ENCODE peak calls at places on chromosomes 1 and 21, in nine cellular contexts. P, J, K, O, S, Z, T, D and H are unnamed samples.

GRCh38 chr1:42913426-42914091 is 45.1 kb downstream of the SLC2A1 start:
- DNase-seq in P (peak; percentile 78), J (peak; percentile 18), K (peak; percentile 89), O (no peak), S (peak; percentile 77), Z (no peak), T (peak; percentile 76), D (peak; percentile 67), H (peak; percentile 82)

GRCh38 chr1:228068359-228068758 is 14.1 kb upstream of the ARF1 start:
- DNase-seq in P (no peak), J (no peak), K (no peak), O (no peak), S (no peak), Z (no peak), T (no peak), D (no peak), H (no peak)

GRCh38 chr1:192538407-192539311 is 36.9 kb upstream of the RGS1 start:
- DNase-seq in P (peak; percentile 84), J (peak; percentile 12), K (peak; percentile 67), O (no peak), S (no peak), Z (no peak), T (no peak), D (no peak), H (no peak)

GRCh38 chr1:111197598-111198289 is 2.7 kb downstream of the DENND2D start:
- DNase-seq in P (peak; percentile 82), J (peak; percentile 56), K (no peak), O (no peak), S (peak; percentile 85), Z (no peak), T (no peak), D (peak; percentile 74), H (peak; percentile 4)

GRCh38 chr1:203425668-203425999 is 50.0 kb upstream of the PRELP start:
- DNase-seq in P (no peak), J (no peak), K (peak; percentile 34), O (no peak), S (no peak), Z (no peak), T (no peak), D (no peak), H (no peak)

GRCh38 chr1:67766117-67766978 is 66.9 kb downstream of the GNG12 start:
- DNase-seq in P (peak; percentile 56), J (no peak), K (peak; percentile 93), O (peak; percentile 46), S (no peak), Z (peak; percentile 43), T (peak; percentile 45), D (peak; percentile 22), H (no peak)

GRCh38 chr1:155139895-155140629 is at the start of gene DPM3:
- DNase-seq in P (peak; percentile 86), J (peak; percentile 82), K (peak; percentile 74), O (peak; percentile 95), S (peak; percentile 82), Z (peak; percentile 93), T (peak; percentile 83), D (peak; percentile 89), H (no peak)

GRCh38 chr1:209823143-209824041 is 4.4 kb upstream of the UTP25 start:
- DNase-seq in P (peak; percentile 63), J (no peak), K (peak; percentile 89), O (no peak), S (no peak), Z (no peak), T (peak; percentile 67), D (no peak), H (no peak)

GRCh38 chr1:1347663-1348419 is 1.4 kb downstream of the DVL1 start:
- DNase-seq in P (no peak), J (no peak), K (no peak), O (no peak), S (peak; percentile 70), Z (peak; percentile 71), T (no peak), D (no peak), H (no peak)

GRCh38 chr1:176177764-176178163 is 29.3 kb downstream of the COP1 start:
- DNase-seq in P (no peak), J (no peak), K (no peak), O (no peak), S (no peak), Z (no peak), T (no peak), D (no peak), H (no peak)

GRCh38 chr1:33163621-33164071 is 18.2 kb downstream of the TRIM62 start:
- DNase-seq in P (no peak), J (no peak), K (no peak), O (no peak), S (peak; percentile 57), Z (no peak), T (no peak), D (no peak), H (no peak)

GRCh38 chr1:179082308-179083030 is 599 bp downstream of the TOR3A start:
- DNase-seq in P (peak; percentile 36), J (no peak), K (peak; percentile 24), O (peak; percentile 52), S (peak; percentile 63), Z (no peak), T (no peak), D (no peak), H (no peak)

GRCh38 chr1:38817958-38818705 is 41.4 kb downstream of the RRAGC start:
- DNase-seq in P (peak; percentile 42), J (no peak), K (no peak), O (peak; percentile 61), S (peak; percentile 79), Z (peak; percentile 62), T (no peak), D (peak; percentile 29), H (no peak)

GRCh38 chr1:14570514-14570913 is 28.0 kb upstream of the KAZN start:
- DNase-seq in P (no peak), J (no peak), K (peak; percentile 5), O (no peak), S (no peak), Z (no peak), T (no peak), D (no peak), H (no peak)

GRCh38 chr21:39006653-39007417 is 176.4 kb downstream of the PSMG1 start:
- DNase-seq in P (no peak), J (no peak), K (peak; percentile 91), O (peak; percentile 86), S (no peak), Z (peak; percentile 77), T (no peak), D (no peak), H (no peak)